ENCODE peak calls at places on chromosomes 11 and 22, in six cellular contexts. One of them, this sample, is unnamed.

GRCh38 chr11:108881136-108881535 is 216.3 kb downstream of the DDX10 start:
- DNase-seq in IMR-90: peak
- DNase-seq in breast epithelium: no peak
- DNase-seq in A549: no peak
- DNase-seq in sigmoid colon: no peak
- DNase-seq in upper lobe of left lung: no peak
- DNase-seq in this sample: no peak

GRCh38 chr11:1341928-1342524 is 32.6 kb upstream of the TOLLIP start:
- DNase-seq in breast epithelium: no peak
- DNase-seq in upper lobe of left lung: no peak
- DNase-seq in IMR-90: peak
- DNase-seq in sigmoid colon: peak
- DNase-seq in A549: peak
- DNase-seq in this sample: no peak

GRCh38 chr22:24331468-24332440 is 61.1 kb downstream of the SPECC1L start:
- DNase-seq in upper lobe of left lung: no peak
- DNase-seq in sigmoid colon: no peak
- DNase-seq in breast epithelium: no peak
- DNase-seq in IMR-90: peak
- DNase-seq in A549: no peak
- DNase-seq in this sample: no peak

GRCh38 chr11:113615773-113616172 is 90.3 kb downstream of the TMPRSS5 start:
- DNase-seq in sigmoid colon: no peak
- DNase-seq in upper lobe of left lung: no peak
- DNase-seq in breast epithelium: no peak
- DNase-seq in A549: no peak
- DNase-seq in IMR-90: peak
- DNase-seq in this sample: no peak

GRCh38 chr11:75200531-75200930 is 40.0 kb upstream of the TPBGL start:
- DNase-seq in IMR-90: no peak
- DNase-seq in sigmoid colon: peak
- DNase-seq in A549: no peak
- DNase-seq in breast epithelium: no peak
- DNase-seq in upper lobe of left lung: no peak
- DNase-seq in this sample: no peak

GRCh38 chr11:22536036-22536435 is 89.6 kb downstream of the FANCF start:
- DNase-seq in breast epithelium: no peak
- DNase-seq in sigmoid colon: no peak
- DNase-seq in upper lobe of left lung: no peak
- DNase-seq in IMR-90: no peak
- DNase-seq in A549: no peak
- DNase-seq in this sample: no peak

GRCh38 chr11:21144556-21144955 is 475.2 kb downstream of the NELL1 start:
- DNase-seq in IMR-90: no peak
- DNase-seq in A549: no peak
- DNase-seq in upper lobe of left lung: no peak
- DNase-seq in breast epithelium: no peak
- DNase-seq in sigmoid colon: no peak
- DNase-seq in this sample: no peak

GRCh38 chr11:31141804-31142203 is 227.7 kb downstream of the DCDC1 start:
- DNase-seq in upper lobe of left lung: no peak
- DNase-seq in sigmoid colon: no peak
- DNase-seq in A549: no peak
- DNase-seq in breast epithelium: no peak
- DNase-seq in IMR-90: no peak
- DNase-seq in this sample: no peak

GRCh38 chr11:124225471-124225870 is 15.4 kb upstream of the OR8G1 start:
- DNase-seq in A549: no peak
- DNase-seq in sigmoid colon: no peak
- DNase-seq in IMR-90: no peak
- DNase-seq in breast epithelium: no peak
- DNase-seq in upper lobe of left lung: no peak
- DNase-seq in this sample: no peak

GRCh38 chr22:19110064-19110458 is 12.2 kb downstream of the DGCR2 start:
- DNase-seq in breast epithelium: no peak
- DNase-seq in sigmoid colon: no peak
- DNase-seq in IMR-90: no peak
- DNase-seq in upper lobe of left lung: no peak
- DNase-seq in A549: no peak
- DNase-seq in this sample: no peak

GRCh38 chr11:106105986-106106385 is 28.5 kb downstream of the AASDHPPT start:
- DNase-seq in IMR-90: no peak
- DNase-seq in A549: no peak
- DNase-seq in sigmoid colon: no peak
- DNase-seq in upper lobe of left lung: no peak
- DNase-seq in breast epithelium: no peak
- DNase-seq in this sample: no peak

GRCh38 chr11:15493066-15493465 is 378.3 kb downstream of the INSC start:
- DNase-seq in IMR-90: peak
- DNase-seq in A549: no peak
- DNase-seq in upper lobe of left lung: no peak
- DNase-seq in sigmoid colon: no peak
- DNase-seq in breast epithelium: no peak
- DNase-seq in this sample: no peak

GRCh38 chr11:120032766-120033390 is 105.0 kb downstream of the TRIM29 start:
- DNase-seq in IMR-90: no peak
- DNase-seq in A549: no peak
- DNase-seq in upper lobe of left lung: no peak
- DNase-seq in sigmoid colon: no peak
- DNase-seq in breast epithelium: no peak
- DNase-seq in this sample: no peak

GRCh38 chr22:35149149-35149548 is 83.2 kb downstream of the ISX start:
- DNase-seq in A549: no peak
- DNase-seq in sigmoid colon: no peak
- DNase-seq in upper lobe of left lung: no peak
- DNase-seq in breast epithelium: no peak
- DNase-seq in IMR-90: no peak
- DNase-seq in this sample: no peak

GRCh38 chr22:49858827-49859226 is 5.2 kb downstream of the ZBED4 start:
- DNase-seq in IMR-90: no peak
- DNase-seq in sigmoid colon: no peak
- DNase-seq in upper lobe of left lung: no peak
- DNase-seq in A549: no peak
- DNase-seq in breast epithelium: no peak
- DNase-seq in this sample: no peak

GRCh38 chr22:20437253-20438065 is at the start of gene SCARF2:
- DNase-seq in upper lobe of left lung: peak
- DNase-seq in IMR-90: peak
- DNase-seq in breast epithelium: no peak
- DNase-seq in A549: no peak
- DNase-seq in sigmoid colon: peak
- DNase-seq in this sample: no peak

GRCh38 chr11:72135891-72136676 is 559 bp downstream of the FOLR3 start:
- DNase-seq in sigmoid colon: no peak
- DNase-seq in upper lobe of left lung: peak
- DNase-seq in IMR-90: peak
- DNase-seq in breast epithelium: no peak
- DNase-seq in A549: no peak
- DNase-seq in this sample: no peak

GRCh38 chr11:44943118-44943517 is 7.6 kb downstream of the TP53I11 start:
- DNase-seq in breast epithelium: no peak
- DNase-seq in IMR-90: no peak
- DNase-seq in sigmoid colon: no peak
- DNase-seq in A549: no peak
- DNase-seq in upper lobe of left lung: no peak
- DNase-seq in this sample: no peak

GRCh38 chr11:35012467-35013191 is 96.2 kb downstream of the PDHX start:
- DNase-seq in IMR-90: no peak
- DNase-seq in breast epithelium: no peak
- DNase-seq in A549: no peak
- DNase-seq in sigmoid colon: no peak
- DNase-seq in upper lobe of left lung: no peak
- DNase-seq in this sample: no peak

GRCh38 chr22:18062421-18062820 is 15.4 kb upstream of the PEX26 start:
- DNase-seq in upper lobe of left lung: no peak
- DNase-seq in sigmoid colon: no peak
- DNase-seq in A549: no peak
- DNase-seq in IMR-90: no peak
- DNase-seq in breast epithelium: no peak
- DNase-seq in this sample: no peak

GRCh38 chr11:123195182-123196059 is at the start of gene CLMP:
- DNase-seq in breast epithelium: peak
- DNase-seq in sigmoid colon: peak
- DNase-seq in upper lobe of left lung: peak
- DNase-seq in IMR-90: peak
- DNase-seq in A549: no peak
- DNase-seq in this sample: peak

GRCh38 chr22:27399161-27399560 is 402.4 kb downstream of the MN1 start:
- DNase-seq in A549: no peak
- DNase-seq in IMR-90: no peak
- DNase-seq in sigmoid colon: no peak
- DNase-seq in upper lobe of left lung: no peak
- DNase-seq in breast epithelium: no peak
- DNase-seq in this sample: no peak

GRCh38 chr11:554824-555499 is 5.6 kb downstream of the LMNTD2 start:
- DNase-seq in IMR-90: no peak
- DNase-seq in breast epithelium: no peak
- DNase-seq in sigmoid colon: no peak
- DNase-seq in A549: peak
- DNase-seq in upper lobe of left lung: peak
- DNase-seq in this sample: peak

GRCh38 chr22:37244114-37244921 is at the start of gene RAC2:
- DNase-seq in IMR-90: peak
- DNase-seq in A549: no peak
- DNase-seq in breast epithelium: peak
- DNase-seq in sigmoid colon: peak
- DNase-seq in upper lobe of left lung: peak
- DNase-seq in this sample: peak
- TF ChIP-seq POLR2A in IMR-90: no peak
- TF ChIP-seq POLR2A in A549: no peak
- TF ChIP-seq POLR2A in breast epithelium: no peak
- TF ChIP-seq POLR2A in sigmoid colon: no peak
- TF ChIP-seq POLR2A in upper lobe of left lung: peak
- TF ChIP-seq POLR2A in this sample: peak

GRCh38 chr11:62853279-62853965 is 14.0 kb upstream of the WDR74 start:
- DNase-seq in sigmoid colon: no peak
- DNase-seq in upper lobe of left lung: no peak
- DNase-seq in breast epithelium: no peak
- DNase-seq in IMR-90: no peak
- DNase-seq in A549: no peak
- DNase-seq in this sample: no peak
- TF ChIP-seq POLR2A in sigmoid colon: no peak
- TF ChIP-seq POLR2A in upper lobe of left lung: no peak
- TF ChIP-seq POLR2A in breast epithelium: no peak
- TF ChIP-seq POLR2A in IMR-90: no peak
- TF ChIP-seq POLR2A in A549: no peak
- TF ChIP-seq POLR2A in this sample: no peak

GRCh38 chr11:77508031-77508430 is 34.1 kb upstream of the PAK1 start:
- DNase-seq in A549: no peak
- DNase-seq in breast epithelium: no peak
- DNase-seq in IMR-90: no peak
- DNase-seq in upper lobe of left lung: no peak
- DNase-seq in sigmoid colon: no peak
- DNase-seq in this sample: no peak

GRCh38 chr11:77510095-77510494 is 36.2 kb upstream of the PAK1 start:
- DNase-seq in A549: no peak
- DNase-seq in upper lobe of left lung: no peak
- DNase-seq in sigmoid colon: no peak
- DNase-seq in breast epithelium: no peak
- DNase-seq in IMR-90: no peak
- DNase-seq in this sample: no peak

GRCh38 chr11:77503006-77503405 is 29.1 kb upstream of the PAK1 start:
- DNase-seq in IMR-90: peak
- DNase-seq in breast epithelium: no peak
- DNase-seq in upper lobe of left lung: no peak
- DNase-seq in A549: no peak
- DNase-seq in sigmoid colon: no peak
- DNase-seq in this sample: no peak

GRCh38 chr11:77505956-77506355 is 32.1 kb upstream of the PAK1 start:
- DNase-seq in sigmoid colon: no peak
- DNase-seq in upper lobe of left lung: no peak
- DNase-seq in breast epithelium: no peak
- DNase-seq in A549: no peak
- DNase-seq in IMR-90: no peak
- DNase-seq in this sample: no peak

DNA sequence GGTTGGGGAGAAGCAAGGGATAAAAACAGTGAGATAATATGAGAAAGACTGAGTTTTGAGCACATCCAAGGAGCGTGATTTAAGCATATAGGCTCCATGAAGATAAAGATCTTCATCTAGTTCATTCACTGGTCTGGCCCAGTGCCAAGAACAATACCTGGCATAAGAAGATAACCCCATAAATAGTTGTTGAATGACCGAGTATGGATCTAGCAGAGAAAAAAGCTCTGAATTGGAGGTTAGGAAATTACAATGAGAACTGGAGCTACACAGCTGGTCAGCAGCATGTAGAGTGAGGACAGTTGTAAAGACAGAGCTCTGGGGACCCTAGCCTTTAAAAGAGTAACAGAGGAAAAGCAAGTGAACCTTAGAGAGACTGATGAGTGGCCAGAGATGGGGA is 33.0 kb upstream of the PAK1 start:
- DNase-seq in breast epithelium: no peak
- DNase-seq in upper lobe of left lung: no peak
- DNase-seq in sigmoid colon: no peak
- DNase-seq in A549: no peak
- DNase-seq in IMR-90: no peak
- DNase-seq in this sample: no peak
- TF ChIP-seq POLR2A in breast epithelium: no peak
- TF ChIP-seq POLR2A in upper lobe of left lung: no peak
- TF ChIP-seq POLR2A in sigmoid colon: no peak
- TF ChIP-seq POLR2A in A549: no peak
- TF ChIP-seq POLR2A in IMR-90: no peak
- TF ChIP-seq POLR2A in this sample: no peak

DNA sequence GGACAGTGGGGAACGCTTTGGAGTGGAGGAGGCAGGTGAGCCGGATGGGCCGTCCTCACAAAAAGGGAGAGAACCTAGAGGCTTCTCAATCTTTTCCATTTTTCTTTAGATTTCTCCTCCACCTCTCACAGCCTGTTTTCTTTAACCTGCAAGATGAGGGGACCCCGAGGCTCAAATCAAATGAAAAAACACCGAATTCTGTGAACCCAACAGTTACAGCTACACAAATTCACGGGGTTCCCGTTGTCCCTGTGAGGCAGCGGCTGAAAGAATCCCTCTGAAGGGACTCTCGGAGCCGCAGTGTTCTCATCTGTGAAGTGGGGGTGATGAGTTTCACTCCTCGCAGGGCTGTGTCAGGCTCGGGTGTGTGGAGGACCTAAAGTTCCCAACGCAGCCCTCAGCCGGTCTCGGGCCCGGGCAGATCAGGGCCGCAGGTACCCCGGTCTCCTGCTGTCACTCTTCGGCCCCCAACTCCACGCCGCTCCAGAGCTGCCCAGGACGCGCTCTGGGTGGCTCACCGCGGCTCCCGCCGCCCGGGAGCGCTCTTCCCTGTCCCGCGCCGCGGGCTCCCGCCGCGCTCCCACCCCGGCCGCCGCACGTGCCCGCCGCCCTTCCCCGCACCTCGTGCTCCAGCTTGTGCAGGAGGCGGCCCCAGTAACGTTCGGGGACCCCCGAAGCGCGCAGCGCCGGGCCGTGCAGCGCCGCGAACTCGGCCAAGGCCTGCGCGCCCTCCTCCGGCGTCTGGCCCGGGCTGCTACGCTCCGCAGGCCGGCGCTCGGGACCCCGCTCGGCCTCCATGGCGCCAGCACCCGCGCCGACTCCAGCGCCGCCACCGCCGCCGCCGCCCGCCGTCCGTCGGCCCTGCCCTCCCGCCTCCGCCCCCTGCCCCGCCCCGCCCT is at the start of gene TTLL12:
- DNase-seq in upper lobe of left lung: peak
- DNase-seq in A549: peak
- DNase-seq in IMR-90: peak
- DNase-seq in breast epithelium: no peak
- DNase-seq in sigmoid colon: peak
- DNase-seq in this sample: no peak
- TF ChIP-seq POLR2A in upper lobe of left lung: peak
- TF ChIP-seq POLR2A in A549: peak
- TF ChIP-seq POLR2A in IMR-90: peak
- TF ChIP-seq POLR2A in breast epithelium: no peak
- TF ChIP-seq POLR2A in sigmoid colon: no peak
- TF ChIP-seq POLR2A in this sample: peak

GRCh38 chr22:42862045-42862734 is 5.1 kb upstream of the ARFGAP3 start:
- DNase-seq in upper lobe of left lung: no peak
- DNase-seq in A549: peak
- DNase-seq in IMR-90: peak
- DNase-seq in breast epithelium: no peak
- DNase-seq in sigmoid colon: no peak
- DNase-seq in this sample: no peak
- TF ChIP-seq POLR2A in upper lobe of left lung: no peak
- TF ChIP-seq POLR2A in A549: no peak
- TF ChIP-seq POLR2A in IMR-90: no peak
- TF ChIP-seq POLR2A in breast epithelium: no peak
- TF ChIP-seq POLR2A in sigmoid colon: no peak
- TF ChIP-seq POLR2A in this sample: no peak

This sample was measured in H54.